ENCODE peak calls at places on chromosome 10, in four cellular contexts. One of them, this sample, is unnamed.

GRCh38 chr10:21195149-21195731 is 298.1 kb upstream of the NEBL start:
- DNase-seq in HepG2: no peak
- DNase-seq in K562: no peak
- DNase-seq in H1: no peak
- DNase-seq in this sample: no peak

GRCh38 chr10:12389154-12389734 is 39.9 kb downstream of the CAMK1D start:
- DNase-seq in HepG2: no peak
- DNase-seq in K562: no peak
- DNase-seq in H1: no peak
- DNase-seq in this sample: no peak

GRCh38 chr10:1287493-1288480 is 231.6 kb downstream of the WDR37 start:
- DNase-seq in HepG2: no peak
- DNase-seq in K562: no peak
- DNase-seq in H1: no peak
- DNase-seq in this sample: no peak

GRCh38 chr10:14748471-14748870 is 26.2 kb downstream of the FAM107B start:
- DNase-seq in HepG2: no peak
- DNase-seq in K562: no peak
- DNase-seq in H1: no peak
- DNase-seq in this sample: no peak

GRCh38 chr10:88232029-88232895 is 350.9 kb downstream of the RNLS start:
- DNase-seq in HepG2: no peak
- DNase-seq in K562: no peak
- DNase-seq in H1: no peak
- DNase-seq in this sample: no peak

GRCh38 chr10:55033061-55033460 is 232.0 kb upstream of the PCDH15 start:
- DNase-seq in HepG2: no peak
- DNase-seq in K562: no peak
- DNase-seq in H1: no peak
- DNase-seq in this sample: no peak

GRCh38 chr10:43888551-43888950 is 239.9 kb upstream of the ZNF32 start:
- DNase-seq in HepG2: no peak
- DNase-seq in K562: no peak
- DNase-seq in H1: no peak
- DNase-seq in this sample: no peak

GRCh38 chr10:95651346-95652115 is 5.0 kb downstream of the ALDH18A1 start:
- DNase-seq in HepG2: no peak
- DNase-seq in K562: no peak
- DNase-seq in H1: no peak
- DNase-seq in this sample: no peak

GRCh38 chr10:87090779-87091178 is 3.9 kb downstream of the GLUD1 start:
- DNase-seq in HepG2: no peak
- DNase-seq in K562: no peak
- DNase-seq in H1: no peak
- DNase-seq in this sample: no peak

GRCh38 chr10:75926763-75927162 is 495.3 kb downstream of the LRMDA start:
- DNase-seq in HepG2: no peak
- DNase-seq in K562: peak
- DNase-seq in H1: no peak
- DNase-seq in this sample: no peak

GRCh38 chr10:130804778-130805634 is 506.5 kb downstream of the TCERG1L start:
- DNase-seq in HepG2: no peak
- DNase-seq in K562: no peak
- DNase-seq in H1: no peak
- DNase-seq in this sample: no peak

GRCh38 chr10:124296121-124296812 is 122.5 kb downstream of the OAT start:
- DNase-seq in HepG2: no peak
- DNase-seq in K562: no peak
- DNase-seq in H1: no peak
- DNase-seq in this sample: no peak

GRCh38 chr10:124296813-124297788 is 121.6 kb downstream of the OAT start:
- DNase-seq in HepG2: no peak
- DNase-seq in K562: no peak
- DNase-seq in H1: no peak
- DNase-seq in this sample: no peak

GRCh38 chr10:124292911-124293640 is 125.6 kb downstream of the OAT start:
- DNase-seq in HepG2: no peak
- DNase-seq in K562: no peak
- DNase-seq in H1: no peak
- DNase-seq in this sample: no peak

GRCh38 chr10:124293641-124294449 is 124.9 kb downstream of the OAT start:
- DNase-seq in HepG2: no peak
- DNase-seq in K562: no peak
- DNase-seq in H1: no peak
- DNase-seq in this sample: no peak

DNA sequence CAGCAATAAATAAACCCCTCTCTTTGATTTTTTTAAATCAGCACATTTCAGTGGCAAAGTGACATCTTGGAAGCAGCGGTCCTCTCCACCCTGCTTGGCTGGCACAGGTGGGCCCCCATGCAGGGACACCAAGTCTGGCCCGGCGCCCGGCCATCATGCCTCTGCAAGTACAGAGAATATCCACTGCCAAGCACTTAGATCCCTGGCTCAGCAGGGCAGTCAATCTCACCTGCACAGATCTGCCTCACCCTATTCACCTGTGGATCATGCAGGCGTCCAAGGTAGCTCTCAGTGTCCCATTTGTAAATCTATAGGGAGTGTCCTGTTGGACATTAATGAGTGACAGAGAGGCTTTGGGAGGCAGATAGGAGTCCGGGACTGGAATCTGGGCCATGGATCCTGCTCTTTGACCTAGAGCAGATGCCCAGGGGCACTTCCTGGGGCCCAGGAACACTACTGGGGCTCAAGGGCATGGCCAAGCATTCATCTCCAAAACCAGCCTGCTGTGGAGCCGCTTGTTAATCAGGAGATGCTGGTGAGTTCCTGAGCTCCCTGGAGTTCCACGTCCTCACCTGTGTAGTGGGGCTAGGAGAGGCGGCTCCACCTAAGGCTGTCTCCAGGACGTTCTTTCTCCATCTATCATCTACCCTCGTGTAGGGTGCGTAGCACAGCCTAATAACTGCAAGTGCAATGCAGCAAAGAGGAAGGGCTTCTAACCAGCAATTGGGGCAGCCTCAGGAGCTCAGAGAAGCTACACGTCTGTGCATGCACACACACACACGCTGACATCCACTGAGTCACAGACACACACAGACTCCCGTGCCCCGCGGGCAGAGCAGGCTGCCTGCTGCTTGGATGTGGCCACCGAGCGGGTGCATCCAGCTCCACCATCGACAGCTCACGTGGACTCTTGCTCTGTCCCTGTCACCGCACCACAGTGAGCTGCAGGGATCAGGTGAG is 123.6 kb downstream of the OAT start:
- DNase-seq in HepG2: no peak
- DNase-seq in K562: no peak
- DNase-seq in H1: no peak
- DNase-seq in this sample: no peak
- TF ChIP-seq SRF in HepG2: no peak
- TF ChIP-seq SRF in K562: no peak
- TF ChIP-seq SRF in H1: no peak
- TF ChIP-seq SRF in this sample: no peak

DNA sequence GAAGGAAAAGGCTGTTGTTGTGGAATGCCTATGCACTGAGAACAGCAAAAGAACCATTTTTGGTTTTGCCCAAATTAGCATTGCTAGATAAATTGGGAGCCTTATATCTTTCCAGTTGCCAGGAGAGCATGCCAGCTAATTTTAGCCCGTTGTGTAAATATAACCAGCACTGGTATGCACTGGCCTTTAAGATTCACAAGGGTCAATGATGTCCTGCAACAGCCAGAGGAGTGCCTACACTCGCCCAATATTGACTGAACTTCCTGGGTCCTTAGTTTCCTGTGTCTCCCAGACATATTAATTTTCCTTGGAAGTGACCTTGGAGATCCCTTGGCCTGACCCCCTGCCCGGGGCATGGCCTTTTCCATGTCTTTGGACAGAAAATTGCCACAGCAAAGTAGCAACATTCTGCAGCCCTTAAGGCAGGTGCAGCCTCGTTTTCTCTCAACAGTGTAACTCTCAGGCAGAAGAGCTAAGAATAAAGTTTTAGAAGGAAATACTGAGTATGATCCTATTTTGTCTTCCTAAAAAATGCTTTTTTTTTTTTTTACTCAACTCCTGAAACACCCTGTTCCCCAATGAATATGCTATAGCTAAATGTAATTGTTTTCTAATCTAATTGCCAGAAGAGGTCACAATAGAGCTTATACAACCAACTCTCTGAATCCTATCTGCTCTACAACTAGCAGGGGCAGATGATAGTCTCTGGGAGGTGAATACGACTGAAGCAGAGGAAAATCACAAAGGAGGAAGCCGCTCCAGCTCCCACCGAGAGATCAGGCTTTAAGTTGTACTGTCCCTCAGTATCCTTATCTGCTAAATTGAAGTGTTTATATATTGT is 131.9 kb upstream of the PCGF5 start:
- DNase-seq in HepG2: peak
- DNase-seq in K562: peak
- DNase-seq in H1: no peak
- DNase-seq in this sample: no peak
- TF ChIP-seq CTCF in HepG2: peak
- TF ChIP-seq CTCF in K562: peak
- TF ChIP-seq CTCF in H1: no peak
- TF ChIP-seq CTCF in this sample: peak

GRCh38 chr10:104910712-104911111 is 269.6 kb downstream of the SORCS3 start:
- DNase-seq in HepG2: no peak
- DNase-seq in K562: no peak
- DNase-seq in H1: no peak
- DNase-seq in this sample: no peak
- TF ChIP-seq CHD2 in HepG2: no peak
- TF ChIP-seq CHD2 in K562: no peak
- TF ChIP-seq CHD2 in H1: no peak
- TF ChIP-seq CHD2 in this sample: no peak

GRCh38 chr10:11007661-11008060 is 10.0 kb upstream of the CELF2 start:
- DNase-seq in HepG2: no peak
- DNase-seq in K562: no peak
- DNase-seq in H1: no peak
- DNase-seq in this sample: no peak

GRCh38 chr10:11003739-11004515 is 13.7 kb upstream of the CELF2 start:
- DNase-seq in HepG2: no peak
- DNase-seq in K562: no peak
- DNase-seq in H1: no peak
- DNase-seq in this sample: no peak

GRCh38 chr10:11005626-11006427 is 11.8 kb upstream of the CELF2 start:
- DNase-seq in HepG2: no peak
- DNase-seq in K562: no peak
- DNase-seq in H1: no peak
- DNase-seq in this sample: no peak

GRCh38 chr10:11009471-11010308 is 8.0 kb upstream of the CELF2 start:
- DNase-seq in HepG2: no peak
- DNase-seq in K562: no peak
- DNase-seq in H1: no peak
- DNase-seq in this sample: no peak

GRCh38 chr10:11006428-11006825 is 11.2 kb upstream of the CELF2 start:
- DNase-seq in HepG2: no peak
- DNase-seq in K562: no peak
- DNase-seq in H1: no peak
- DNase-seq in this sample: no peak
- TF ChIP-seq SRF in HepG2: no peak
- TF ChIP-seq SRF in K562: no peak
- TF ChIP-seq SRF in H1: no peak
- TF ChIP-seq SRF in this sample: no peak

DNA sequence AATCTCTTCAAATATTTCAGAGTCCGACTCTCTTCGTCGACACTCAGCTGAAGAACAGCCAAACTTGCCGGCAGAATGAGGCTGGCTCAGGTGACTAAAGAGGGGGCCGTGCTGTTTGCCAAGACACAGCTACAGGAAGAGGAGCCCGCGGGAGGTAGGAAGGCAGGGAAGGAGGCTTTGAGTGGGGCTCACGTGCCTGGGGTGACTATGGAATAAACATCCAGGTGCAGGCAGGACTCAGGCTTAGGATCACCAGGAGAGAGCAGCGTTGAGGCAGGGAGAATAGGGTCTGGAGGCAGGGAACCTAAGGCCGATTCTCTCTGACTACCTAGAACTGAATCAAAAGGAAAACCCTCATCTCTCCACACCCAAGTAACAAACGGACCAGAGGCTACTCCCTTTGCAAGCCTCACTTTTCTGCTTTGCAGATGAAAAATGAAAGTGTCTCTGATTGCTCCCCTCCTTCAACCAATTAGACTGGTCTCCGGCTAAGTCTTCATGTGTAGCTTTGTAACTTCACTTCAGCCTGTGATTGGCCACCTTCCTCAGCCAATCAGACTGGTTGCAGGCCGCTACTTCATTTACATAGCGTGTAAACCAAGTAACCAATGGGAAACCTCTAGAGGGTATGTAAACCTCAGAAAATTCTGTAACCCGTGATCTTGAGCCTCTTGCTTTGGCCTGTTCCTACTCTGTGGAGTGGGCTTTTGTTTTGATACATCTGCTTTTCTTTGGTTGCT is 19.7 kb upstream of the BNIP3 start:
- DNase-seq in HepG2: peak
- DNase-seq in K562: peak
- DNase-seq in H1: no peak
- DNase-seq in this sample: no peak
- TF ChIP-seq CTCF in HepG2: peak
- TF ChIP-seq CTCF in K562: peak
- TF ChIP-seq CTCF in H1: peak
- TF ChIP-seq CTCF in this sample: no peak

DNA sequence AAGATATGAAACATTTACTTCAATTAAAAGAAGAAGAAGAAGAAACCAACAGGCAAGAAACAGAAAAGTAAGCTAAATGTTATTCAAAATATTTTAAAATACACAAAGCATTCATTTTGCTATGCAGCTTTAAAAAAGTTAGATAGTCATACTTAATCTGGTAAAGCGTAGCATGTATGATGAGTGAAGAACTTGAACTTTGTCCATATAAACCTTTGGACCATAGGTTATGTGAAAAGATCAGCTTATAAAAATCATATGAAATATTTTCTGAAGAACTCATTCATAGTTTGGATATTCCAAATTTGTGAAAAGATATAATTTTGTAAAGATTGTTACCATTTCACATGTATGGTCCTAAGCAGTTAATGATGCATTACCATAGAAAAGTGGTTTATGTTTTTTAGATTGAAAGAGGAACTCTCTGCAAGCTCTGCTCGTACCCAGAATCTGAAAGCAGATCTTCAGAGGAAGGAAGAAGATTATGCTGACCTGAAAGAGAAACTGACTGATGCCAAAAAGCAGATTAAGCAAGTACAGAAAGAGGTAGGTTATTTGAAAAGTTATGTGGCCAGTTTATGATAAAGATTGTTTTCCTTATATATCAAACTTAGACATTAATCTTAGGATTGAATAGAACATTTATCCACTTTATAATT is 37.3 kb downstream of the KIF20B start:
- DNase-seq in HepG2: no peak
- DNase-seq in K562: no peak
- DNase-seq in H1: no peak
- DNase-seq in this sample: peak
- TF ChIP-seq CHD2 in HepG2: no peak
- TF ChIP-seq CHD2 in K562: no peak
- TF ChIP-seq CHD2 in H1: no peak
- TF ChIP-seq CHD2 in this sample: no peak